ENCODE peak calls at places on chromosomes 13 and 19, in four cellular contexts. M is uterus, B is myocyte, E is OCI-LY7. Q is an unnamed sample.

GRCh38 chr13:27203854-27204253 is 32.2 kb upstream of the USP12 start:
- DNase-seq in E (no peak), M (no peak), B (peak), Q (no peak)

GRCh38 chr13:27481766-27482165 is 31.4 kb upstream of the MTIF3 start:
- DNase-seq in B (no peak), E (peak), M (peak), Q (no peak)

GRCh38 chr13:83531022-83531421 is 351.3 kb downstream of the SLITRK1 start:
- DNase-seq in E (no peak), M (no peak), B (no peak), Q (no peak)

GRCh38 chr13:21338156-21338555 is 120.9 kb downstream of the ZDHHC20 start:
- DNase-seq in B (no peak), E (no peak), M (no peak), Q (no peak)

GRCh38 chr19:35155441-35155840 is 906 bp downstream of the FXYD5 start:
- DNase-seq in E (peak), M (no peak), B (no peak), Q (no peak)

GRCh38 chr13:22936228-22936627 is 244.6 kb upstream of the SGCG start:
- DNase-seq in M (no peak), B (no peak), E (no peak), Q (no peak)

GRCh38 chr19:5934779-5935472 is 20.9 kb downstream of the CAPS start:
- DNase-seq in E (no peak), B (no peak), M (peak), Q (no peak)

GRCh38 chr19:11203194-11204075 is 6.1 kb upstream of the KANK2 start:
- DNase-seq in M (peak), B (peak), E (peak), Q (no peak)

GRCh38 chr13:30364133-30364532 is 56.8 kb upstream of the KATNAL1 start:
- DNase-seq in M (no peak), E (no peak), B (no peak), Q (no peak)

GRCh38 chr13:51786425-51787010 is 17.4 kb downstream of the DHRS12 start:
- DNase-seq in B (no peak), E (no peak), M (no peak), Q (no peak)

GRCh38 chr19:58123354-58123753 is 25.3 kb upstream of the ZSCAN18 start:
- DNase-seq in B (no peak), M (no peak), E (peak), Q (no peak)

GRCh38 chr19:5682293-5682592 is 1.4 kb downstream of the HSD11B1L start:
- DNase-seq in B (no peak), M (no peak), E (no peak), Q (no peak)

GRCh38 chr13:77511552-77511951 is 24.0 kb upstream of the SCEL start:
- DNase-seq in B (no peak), E (no peak), M (no peak), Q (no peak)

GRCh38 chr19:23571175-23571574 is 115.8 kb downstream of the ZNF675 start:
- DNase-seq in E (peak), M (no peak), B (no peak), Q (no peak)

GRCh38 chr19:35223856-35224505 is 4.6 kb downstream of the FAM187B start:
- DNase-seq in M (no peak), E (no peak), B (no peak), Q (no peak)

Q was measured in chondrocyte.